ENCODE peak calls at places on chromosomes 11 and 22, in seven cellular contexts. J is SK-N-SH, D is HCT116, Q is H1, H is GM12878, O is K562, U is HepG2. R is an unnamed sample.
A peak's percentile ranks its signal among the peaks of the same experiment; 100 is the strongest.

GRCh38 chr11:69573751-69574382 is 67.1 kb upstream of the CCND1 start:
- DNase-seq in J (no peak), D (no peak), Q (no peak), H (no peak), O (no peak), U (no peak), R (no peak)

GRCh38 chr11:75140269-75141138 is 10.4 kb upstream of the SLCO2B1 start:
- DNase-seq in J (peak; percentile 79), D (peak; percentile 34), Q (peak; percentile 33), H (peak; percentile 12), O (peak; percentile 73), U (peak; percentile 47), R (peak; percentile 62)

GRCh38 chr11:102196816-102197215 is 86.6 kb downstream of the YAP1 start:
- DNase-seq in J (no peak), D (no peak), Q (no peak), H (no peak), O (no peak), U (no peak), R (no peak)

GRCh38 chr11:10807629-10808552 is 835 bp downstream of the EIF4G2 start:
- DNase-seq in J (peak; percentile 58), D (no peak), Q (no peak), H (no peak), O (peak; percentile 49), U (peak; percentile 32), R (no peak)

GRCh38 chr11:105236631-105237030 is 97.1 kb upstream of the CARD18 start:
- DNase-seq in J (no peak), D (no peak), Q (no peak), H (no peak), O (no peak), U (no peak), R (no peak)

GRCh38 chr22:39138357-39138997 is 14.0 kb downstream of the CBX7 start:
- DNase-seq in J (no peak), D (no peak), Q (no peak), H (no peak), O (no peak), U (no peak), R (no peak)

GRCh38 chr11:103051158-103051801 is 40.7 kb downstream of the DCUN1D5 start:
- DNase-seq in J (no peak), D (no peak), Q (no peak), H (no peak), O (no peak), U (no peak), R (no peak)

GRCh38 chr22:27107005-27107404 is 449.6 kb downstream of the MIAT start:
- DNase-seq in J (no peak), D (no peak), Q (no peak), H (no peak), O (no peak), U (no peak), R (no peak)

GRCh38 chr11:111918390-111919256 is at the start of gene C11orf52:
- DNase-seq in J (no peak), D (peak; percentile 79), Q (peak; percentile 49), H (no peak), O (peak; percentile 40), U (peak; percentile 89), R (peak; percentile 98)

GRCh38 chr11:76415073-76415472 is 29.7 kb upstream of the EMSY start:
- DNase-seq in J (no peak), D (no peak), Q (peak; percentile 29), H (no peak), O (no peak), U (no peak), R (peak; percentile 13)

GRCh38 chr11:100925935-100926334 is 203.7 kb downstream of the PGR start:
- DNase-seq in J (no peak), D (peak; percentile 57), Q (no peak), H (peak; percentile 61), O (peak; percentile 8), U (no peak), R (no peak)

GRCh38 chr11:115266066-115266465 is 238.1 kb downstream of the CADM1 start:
- DNase-seq in J (no peak), D (no peak), Q (no peak), H (no peak), O (no peak), U (no peak), R (no peak)

GRCh38 chr11:126512251-126512650 is 156.8 kb downstream of the ST3GAL4 start:
- DNase-seq in J (no peak), D (no peak), Q (no peak), H (no peak), O (no peak), U (no peak), R (no peak)

GRCh38 chr11:75627879-75628668 is 40.8 kb downstream of the MAP6 start:
- DNase-seq in J (no peak), D (no peak), Q (no peak), H (no peak), O (peak; percentile 20), U (no peak), R (no peak)

GRCh38 chr22:28187612-28188011 is 268.6 kb upstream of the PITPNB start:
- DNase-seq in J (no peak), D (no peak), Q (no peak), H (no peak), O (no peak), U (no peak), R (no peak)

GRCh38 chr11:125871391-125872137 is 15.9 kb upstream of the HYLS1 start:
- DNase-seq in J (peak; percentile 65), D (peak; percentile 29), Q (no peak), H (no peak), O (peak; percentile 54), U (peak; percentile 57), R (peak; percentile 77)

GRCh38 chr22:19802001-19802880 is 41.7 kb downstream of the TBX1 start:
- DNase-seq in J (peak; percentile 39), D (no peak), Q (no peak), H (no peak), O (no peak), U (no peak), R (no peak)

GRCh38 chr11:112861356-112861755 is 99.9 kb upstream of the NCAM1 start:
- DNase-seq in J (no peak), D (no peak), Q (no peak), H (no peak), O (no peak), U (no peak), R (no peak)

GRCh38 chr11:13561860-13562259 is 66.1 kb upstream of the PTH start:
- DNase-seq in J (no peak), D (no peak), Q (no peak), H (no peak), O (no peak), U (no peak), R (no peak)

GRCh38 chr11:12242071-12242672 is 131.8 kb downstream of the MICAL2 start:
- DNase-seq in J (no peak), D (no peak), Q (no peak), H (no peak), O (peak; percentile 32), U (no peak), R (no peak)

GRCh38 chr11:131408011-131408640 is 37.7 kb downstream of the NTM start:
- DNase-seq in J (peak; percentile 45), D (no peak), Q (peak; percentile 23), H (no peak), O (peak; percentile 18), U (peak; percentile 38), R (peak; percentile 50)

GRCh38 chr11:12211331-12212065 is 101.1 kb downstream of the MICAL2 start:
- DNase-seq in J (no peak), D (no peak), Q (no peak), H (no peak), O (no peak), U (no peak), R (no peak)

GRCh38 chr11:96272542-96273306 is 70.3 kb downstream of the MAML2 start:
- DNase-seq in J (no peak), D (no peak), Q (no peak), H (no peak), O (no peak), U (no peak), R (peak; percentile 23)

GRCh38 chr11:110711776-110712642 is at the start of gene ARHGAP20:
- DNase-seq in J (peak; percentile 87), D (no peak), Q (no peak), H (no peak), O (peak; percentile 62), U (peak; percentile 6), R (peak; percentile 40)

GRCh38 chr22:28976588-28976987 is 85.0 kb downstream of the C22orf31 start:
- DNase-seq in J (no peak), D (peak; percentile 56), Q (no peak), H (no peak), O (no peak), U (no peak), R (no peak)

GRCh38 chr11:131065435-131066295 is 149.4 kb upstream of the SNX19 start:
- DNase-seq in J (no peak), D (no peak), Q (no peak), H (no peak), O (no peak), U (no peak), R (no peak)

GRCh38 chr11:72609045-72609444 is 65.2 kb downstream of the PDE2A start:
- DNase-seq in J (no peak), D (no peak), Q (no peak), H (no peak), O (no peak), U (no peak), R (no peak)
- TF ChIP-seq JUND in J (no peak), D (no peak), Q (no peak), H (no peak), O (no peak), U (no peak), R (no peak)

GRCh38 chr22:46684706-46685105 is 53.3 kb downstream of the CERK start:
- DNase-seq in J (no peak), D (no peak), Q (no peak), H (peak; percentile 40), O (no peak), U (no peak), R (no peak)
- TF ChIP-seq JUND in J (no peak), D (no peak), Q (no peak), H (no peak), O (no peak), U (no peak), R (no peak)

DNA sequence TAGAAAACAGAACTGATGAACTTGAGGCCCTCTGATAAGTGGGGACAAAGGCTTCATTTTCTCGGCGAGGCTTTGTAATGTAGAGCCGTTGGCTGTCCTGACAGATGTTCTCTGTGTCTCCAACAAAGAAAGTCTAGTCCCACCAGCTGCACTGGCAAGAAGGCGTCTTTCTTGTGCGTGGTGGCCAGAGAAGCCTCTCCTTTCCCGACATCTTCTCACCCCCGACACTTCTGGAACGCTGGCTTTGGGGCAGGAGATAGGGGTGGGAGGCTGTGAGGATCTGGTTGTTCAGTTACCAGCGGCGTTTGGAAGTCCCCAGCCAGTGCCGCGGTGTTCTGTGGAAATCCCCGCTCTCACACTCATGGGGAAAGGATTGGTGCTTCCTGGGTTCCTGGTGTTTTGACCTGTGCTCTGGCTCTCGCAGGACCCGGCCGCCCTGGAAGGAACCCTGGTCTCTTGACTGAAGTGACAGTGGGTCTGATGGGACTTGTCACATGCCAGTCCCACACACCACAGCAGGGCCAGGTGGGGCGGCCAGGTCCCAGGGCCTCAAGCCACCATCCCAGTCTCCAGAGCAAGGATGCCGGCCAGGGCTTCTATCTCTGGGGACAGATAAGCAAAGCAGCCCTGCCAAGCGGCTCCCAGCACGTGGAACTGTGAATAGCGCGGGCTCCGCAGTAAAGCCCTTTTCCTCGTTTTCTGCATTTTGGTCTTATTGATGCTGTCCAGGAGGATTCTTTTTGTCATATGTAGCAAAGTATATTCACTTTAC is 23.2 kb downstream of the FADS2 start:
- DNase-seq in J (no peak), D (no peak), Q (no peak), H (no peak), O (no peak), U (no peak), R (no peak)
- TF ChIP-seq JUND in J (no peak), D (no peak), Q (no peak), H (no peak), O (no peak), U (no peak), R (no peak)

GRCh38 chr11:46335858-46336600 is 11.2 kb upstream of the DGKZ start:
- DNase-seq in J (no peak), D (no peak), Q (no peak), H (no peak), O (no peak), U (no peak), R (no peak)
- TF ChIP-seq JUND in J (no peak), D (no peak), Q (no peak), H (no peak), O (no peak), U (no peak), R (no peak)

R was measured in T47D.